ENCODE peak calls at places on chromosomes 16 and 17, in eight cellular contexts. M, N, L, V, X, S, C and P are unnamed samples.

GRCh38 chr17:81960130-81960958 is 643 bp downstream of the NOTUM start:
- DNase-seq in M (no peak), N (no peak), L (peak; percentile 53), V (no peak), X (no peak), S (no peak), C (no peak), P (no peak)

GRCh38 chr17:78174332-78174869 is 6.0 kb downstream of the SYNGR2 start:
- DNase-seq in M (peak; percentile 87), N (peak; percentile 97), L (peak; percentile 56), V (peak; percentile 91), X (peak; percentile 89), S (peak; percentile 58), C (peak; percentile 54), P (no peak)

GRCh38 chr17:22310717-22311686 is 618.7 kb downstream of the KCNJ18 start:
- DNase-seq in M (peak; percentile 32), N (no peak), L (peak; percentile 88), V (no peak), X (no peak), S (no peak), C (no peak), P (no peak)

GRCh38 chr16:89019511-89019910 is 42.5 kb upstream of the CBFA2T3 start:
- DNase-seq in M (no peak), N (no peak), L (no peak), V (no peak), X (no peak), S (no peak), C (no peak), P (no peak)

GRCh38 chr17:35376245-35376644 is 2.8 kb upstream of the SLFN11 start:
- DNase-seq in M (no peak), N (no peak), L (no peak), V (no peak), X (no peak), S (no peak), C (no peak), P (no peak)

GRCh38 chr16:50546125-50546524 is 2.1 kb upstream of the NKD1 start:
- DNase-seq in M (no peak), N (no peak), L (no peak), V (no peak), X (no peak), S (no peak), C (no peak), P (no peak)

GRCh38 chr17:35022536-35023063 is 40.9 kb downstream of the RFFL start:
- DNase-seq in M (peak; percentile 63), N (peak; percentile 87), L (peak; percentile 82), V (peak; percentile 59), X (peak; percentile 72), S (peak; percentile 89), C (peak; percentile 39), P (peak; percentile 50)

GRCh38 chr16:51180719-51181494 is 29.8 kb upstream of the SALL1 start:
- DNase-seq in M (no peak), N (no peak), L (no peak), V (no peak), X (no peak), S (no peak), C (no peak), P (no peak)

GRCh38 chr17:76383645-76384221 is 676 bp upstream of the SPHK1 start:
- DNase-seq in M (peak; percentile 67), N (peak; percentile 78), L (peak; percentile 66), V (peak; percentile 47), X (peak; percentile 54), S (no peak), C (peak; percentile 47), P (no peak)

GRCh38 chr17:2055494-2056220 is 754 bp downstream of the HIC1 start:
- DNase-seq in M (peak; percentile 70), N (no peak), L (no peak), V (peak; percentile 39), X (peak; percentile 39), S (no peak), C (peak; percentile 67), P (no peak)

GRCh38 chr16:80103463-80103862 is 437.3 kb upstream of the DYNLRB2 start:
- DNase-seq in M (no peak), N (no peak), L (no peak), V (no peak), X (no peak), S (no peak), C (no peak), P (no peak)

GRCh38 chr16:81405702-81406113 is 38.9 kb upstream of the CMIP start:
- DNase-seq in M (no peak), N (no peak), L (peak; percentile 99), V (no peak), X (no peak), S (no peak), C (no peak), P (peak; percentile 90)

GRCh38 chr17:55806745-55807466 is 56.1 kb downstream of the PCTP start:
- DNase-seq in M (no peak), N (no peak), L (no peak), V (no peak), X (no peak), S (no peak), C (no peak), P (no peak)

GRCh38 chr17:61168506-61168905 is 231.1 kb upstream of the TBX2 start:
- DNase-seq in M (no peak), N (no peak), L (no peak), V (no peak), X (no peak), S (no peak), C (no peak), P (no peak)

GRCh38 chr16:87178977-87179376 is 138.2 kb downstream of the C16orf95 start:
- DNase-seq in M (peak; percentile 60), N (no peak), L (no peak), V (no peak), X (peak; percentile 34), S (no peak), C (peak; percentile 45), P (no peak)

GRCh38 chr16:52515068-52515671 is 31.8 kb downstream of the TOX3 start:
- DNase-seq in M (no peak), N (no peak), L (no peak), V (no peak), X (no peak), S (no peak), C (no peak), P (no peak)

GRCh38 chr16:12611006-12611477 is 192.6 kb downstream of the CPPED1 start:
- DNase-seq in M (no peak), N (no peak), L (peak; percentile 38), V (no peak), X (no peak), S (no peak), C (no peak), P (no peak)

GRCh38 chr16:51276335-51276734 is 125.3 kb upstream of the SALL1 start:
- DNase-seq in M (no peak), N (no peak), L (no peak), V (no peak), X (no peak), S (no peak), C (no peak), P (no peak)

GRCh38 chr17:7502171-7502847 is 18.1 kb downstream of the POLR2A start:
- DNase-seq in M (no peak), N (no peak), L (no peak), V (no peak), X (no peak), S (no peak), C (no peak), P (no peak)

GRCh38 chr17:7499161-7499560 is 15.0 kb downstream of the POLR2A start:
- DNase-seq in M (no peak), N (no peak), L (no peak), V (no peak), X (no peak), S (no peak), C (no peak), P (no peak)

GRCh38 chr17:7501729-7502128 is 17.6 kb downstream of the POLR2A start:
- DNase-seq in M (no peak), N (no peak), L (no peak), V (no peak), X (no peak), S (no peak), C (no peak), P (no peak)

GRCh38 chr17:7503521-7503920 is 19.4 kb downstream of the POLR2A start:
- DNase-seq in M (no peak), N (no peak), L (no peak), V (no peak), X (no peak), S (no peak), C (no peak), P (no peak)

DNA sequence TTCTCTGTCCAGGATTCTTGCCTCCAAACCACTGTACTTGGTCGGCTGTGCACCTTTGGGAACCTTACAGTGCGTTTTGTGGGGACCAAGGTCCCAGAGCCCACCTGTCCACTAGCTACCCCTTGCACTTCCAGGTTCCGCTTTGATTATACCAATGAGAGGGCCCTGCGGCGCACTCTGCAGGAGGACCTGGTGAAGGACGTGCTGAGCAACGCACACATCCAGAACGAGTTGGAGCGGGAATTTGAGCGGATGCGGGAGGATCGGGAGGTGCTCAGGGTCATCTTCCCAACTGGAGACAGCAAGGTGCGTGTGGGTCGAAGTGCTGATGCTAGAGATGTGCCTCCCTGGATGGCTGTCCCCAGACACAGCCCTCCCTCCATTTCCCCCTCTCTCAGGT is 18.8 kb downstream of the POLR2A start:
- DNase-seq in M (no peak), N (no peak), L (peak; percentile 37), V (no peak), X (no peak), S (no peak), C (no peak), P (no peak)
- TF ChIP-seq CTCF in M (no peak), N (no peak), L (peak; percentile 31), V (no peak), X (no peak), S (no peak), C (no peak), P (peak; percentile 34)

GRCh38 chr16:10971560-10971961 is 27.2 kb downstream of the CLEC16A start:
- DNase-seq in M (peak; percentile 44), N (no peak), L (peak; percentile 77), V (peak; percentile 31), X (no peak), S (no peak), C (peak; percentile 70), P (peak; percentile 88)
- H3K4me3 ChIP-seq in M (no peak overlapping the region), N (no peak overlapping the region), L (no peak overlapping the region), V (no peak overlapping the region), X (no peak overlapping the region), S (no peak overlapping the region), C (no peak overlapping the region), P (no peak overlapping the region)

GRCh38 chr16:69329369-69330285 is 761 bp downstream of the PDF start:
- DNase-seq in M (no peak), N (peak; percentile 75), L (no peak), V (peak; percentile 39), X (no peak), S (no peak), C (peak; percentile 28), P (no peak)
- TF ChIP-seq CTCF in M (no peak), N (no peak), L (no peak), V (no peak), X (no peak), S (no peak), C (no peak), P (no peak)

GRCh38 chr16:7456221-7456620 is 123.6 kb downstream of the RBFOX1 start:
- DNase-seq in M (no peak), N (no peak), L (no peak), V (no peak), X (no peak), S (no peak), C (no peak), P (no peak)

DNA sequence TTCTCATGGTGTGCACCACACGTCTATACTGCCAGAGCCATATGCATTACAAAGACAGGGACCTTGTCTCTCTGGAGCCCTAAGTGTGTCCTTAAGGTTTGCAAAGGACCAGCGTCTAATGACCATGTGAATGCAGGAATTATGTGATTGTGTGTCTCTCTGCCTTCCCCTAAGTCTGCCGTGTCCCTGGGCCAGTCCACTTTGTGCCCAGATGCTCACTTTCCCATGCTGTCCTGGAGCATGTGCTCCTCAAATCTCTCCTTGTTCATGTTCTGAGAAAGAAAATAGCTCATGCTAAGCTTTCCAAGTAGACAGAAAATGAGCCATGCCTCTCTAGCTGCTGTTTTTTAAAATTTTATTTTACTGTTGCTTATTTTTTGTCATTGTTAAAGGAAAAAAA is 125.5 kb downstream of the RBFOX1 start:
- DNase-seq in M (no peak), N (no peak), L (no peak), V (no peak), X (no peak), S (no peak), C (no peak), P (no peak)
- H3K4me3 ChIP-seq in M (no peak overlapping the region), N (no peak overlapping the region), L (no peak overlapping the region), V (no peak overlapping the region), X (no peak overlapping the region), S (no peak overlapping the region), C (no peak overlapping the region), P (no peak overlapping the region)